ENCODE peak calls at places on chromosome 5, in six cellular contexts. J is AG04450, E is GM12878, L is epithelial cell of esophagus, V is neural progenitor cell, D is left ventricle myocardium inferior. Z is an unnamed sample.

GRCh38 chr5:36839479-36839878 is 37.1 kb upstream of the NIPBL start:
- DNase-seq in D (no peak), V (no peak), J (no peak), E (no peak), L (no peak), Z (no peak)

GRCh38 chr5:55997742-55998351 is 3.1 kb upstream of the IL6ST start:
- DNase-seq in V (no peak), D (no peak), J (no peak), L (peak), E (no peak), Z (no peak)

GRCh38 chr5:136203303-136203922 is 10.5 kb upstream of the SMIM32 start:
- DNase-seq in D (no peak), V (no peak), E (no peak), J (no peak), L (no peak), Z (no peak)

GRCh38 chr5:128469924-128470323 is 68.1 kb downstream of the FBN2 start:
- DNase-seq in D (no peak), E (no peak), L (no peak), J (no peak), V (no peak), Z (peak)

GRCh38 chr5:134020188-134020587 is 15.4 kb upstream of the VDAC1 start:
- DNase-seq in L (peak), V (no peak), J (no peak), D (no peak), E (no peak), Z (no peak)

GRCh38 chr5:169300468-169301385 is at the start of gene SLIT3:
- DNase-seq in V (peak), L (peak), E (no peak), D (peak), J (no peak), Z (peak)

GRCh38 chr5:132510076-132510475 is 19.5 kb upstream of the IRF1 start:
- DNase-seq in D (no peak), J (peak), V (no peak), E (no peak), L (peak), Z (peak)

GRCh38 chr5:67003373-67003905 is 193.2 kb downstream of the CD180 start:
- DNase-seq in V (no peak), D (no peak), E (no peak), J (no peak), L (no peak), Z (no peak)

GRCh38 chr5:116815081-116815480 is 240.5 kb upstream of the SEMA6A start:
- DNase-seq in L (no peak), E (no peak), J (no peak), V (no peak), D (no peak), Z (no peak)

GRCh38 chr5:172235132-172235780 is 41.3 kb downstream of the EFCAB9 start:
- DNase-seq in V (no peak), E (peak), J (no peak), D (no peak), L (no peak), Z (peak)

GRCh38 chr5:34930527-34930844 is 1.1 kb downstream of the DNAJC21 start:
- DNase-seq in D (no peak), V (no peak), E (no peak), L (peak), J (no peak), Z (peak)

GRCh38 chr5:111829701-111830100 is 72.7 kb upstream of the NREP start:
- DNase-seq in J (peak), E (no peak), L (peak), D (no peak), V (no peak), Z (peak)

GRCh38 chr5:128984480-128984879 is 19.2 kb downstream of the SLC27A6 start:
- DNase-seq in V (no peak), J (no peak), L (no peak), D (no peak), E (no peak), Z (no peak)

GRCh38 chr5:38645508-38645907 is 89.1 kb upstream of the LIFR start:
- DNase-seq in L (no peak), D (peak), J (no peak), V (no peak), E (no peak), Z (peak)

GRCh38 chr5:141182248-141182647 is at the start of gene PCDHB16:
- DNase-seq in D (no peak), L (no peak), J (no peak), E (no peak), V (peak), Z (peak)

GRCh38 chr5:153496835-153497234 is 6.4 kb downstream of the GRIA1 start:
- DNase-seq in E (no peak), V (peak), D (no peak), J (no peak), L (peak), Z (peak)

GRCh38 chr5:155872801-155873200 is 454.2 kb upstream of the SGCD start:
- DNase-seq in D (no peak), J (no peak), L (peak), E (no peak), V (no peak), Z (no peak)

GRCh38 chr5:179596421-179596820 is 27.1 kb downstream of the HNRNPH1 start:
- DNase-seq in V (no peak), E (no peak), J (no peak), D (no peak), L (no peak), Z (no peak)

GRCh38 chr5:136036293-136036911 is 7.6 kb downstream of the TGFBI start:
- DNase-seq in E (no peak), L (no peak), D (no peak), V (no peak), J (no peak), Z (no peak)

GRCh38 chr5:116525680-116526079 is 48.9 kb downstream of the SEMA6A start:
- DNase-seq in J (no peak), L (no peak), V (no peak), E (no peak), D (no peak), Z (no peak)

GRCh38 chr5:176154821-176155220 is 83.4 kb upstream of the SIMC1 start:
- DNase-seq in V (no peak), J (no peak), L (no peak), E (no peak), D (no peak), Z (no peak)

GRCh38 chr5:151745071-151745705 is 13.2 kb downstream of the ATOX1 start:
- DNase-seq in V (no peak), L (peak), E (peak), J (peak), D (peak), Z (peak)

GRCh38 chr5:27830551-27830950 is 792.2 kb upstream of the CDH9 start:
- DNase-seq in D (no peak), V (no peak), L (peak), E (no peak), J (no peak), Z (peak)

GRCh38 chr5:52961238-52961637 is 27.9 kb upstream of the ITGA2 start:
- DNase-seq in V (no peak), L (peak), E (no peak), D (no peak), J (no peak), Z (no peak)

DNA sequence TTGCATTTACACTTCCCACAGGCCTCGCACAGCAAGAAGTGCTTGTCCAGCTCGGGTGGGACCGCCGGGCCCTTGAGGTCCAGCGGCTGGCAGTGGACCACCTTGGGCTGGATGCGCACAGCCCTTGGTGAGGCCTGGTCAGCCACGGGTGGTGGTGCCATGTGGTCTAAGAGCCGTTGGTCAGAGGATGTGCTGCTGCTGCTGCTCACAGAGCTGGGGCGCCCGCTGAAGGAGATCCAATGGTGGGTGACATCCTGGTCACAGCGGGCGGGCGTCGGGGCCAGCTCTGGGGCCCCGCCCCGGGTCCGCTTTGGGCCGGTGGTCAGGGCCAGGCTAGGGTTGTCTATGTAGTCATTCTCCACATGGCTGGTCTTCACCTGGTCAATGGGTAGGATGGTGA is 10.2 kb downstream of the SPRY4 start:
- DNase-seq in L (no peak), V (no peak), D (no peak), J (no peak), E (no peak), Z (no peak)
- TF ChIP-seq CTCF in L (no peak), V (no peak), D (no peak), J (no peak), E (no peak), Z (no peak)

DNA sequence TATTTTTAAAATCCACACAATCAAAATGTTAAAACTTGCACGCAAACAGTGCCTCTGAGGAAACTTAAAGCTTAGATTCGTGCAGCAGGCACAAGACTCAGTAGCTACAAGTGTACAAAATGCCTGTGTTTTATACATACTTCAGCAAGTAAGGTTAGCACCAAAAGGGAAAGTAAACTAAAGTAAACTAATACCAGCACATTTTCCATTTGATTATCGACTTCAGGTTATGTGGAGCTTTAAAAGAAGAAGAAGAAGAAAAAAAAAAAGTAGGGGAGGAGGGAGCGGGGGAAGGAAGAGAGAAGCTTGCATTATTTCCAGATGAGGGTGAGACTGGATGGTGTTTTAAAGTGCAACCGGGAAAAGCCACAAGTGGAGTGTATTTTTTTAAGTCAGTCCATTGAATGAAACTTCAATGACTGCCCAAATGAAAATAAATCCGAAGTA is 583 bp upstream of the ADAMTS6 start:
- DNase-seq in E (no peak), V (peak), J (no peak), L (peak), D (no peak), Z (peak)
- H3K4me3 ChIP-seq in E (peak), V (peak), J (peak), L (peak), D (peak), Z (peak)

GRCh38 chr5:79333852-79334557 is 98.1 kb downstream of the JMY start:
- DNase-seq in J (no peak), D (no peak), L (no peak), V (peak), E (no peak), Z (no peak)
- TF ChIP-seq CTCF in J (peak), D (no peak), L (no peak), V (peak), E (no peak), Z (no peak)

GRCh38 chr5:2556375-2556966 is 195.0 kb downstream of the IRX2 start:
- DNase-seq in E (no peak), D (no peak), V (no peak), L (no peak), J (no peak), Z (no peak)
- H3K4me3 ChIP-seq in E (no peak), D (no peak), V (no peak), L (no peak), J (no peak), Z (no peak)

GRCh38 chr5:87940775-87941174 is 327.9 kb downstream of the TMEM161B start:
- DNase-seq in J (no peak), L (no peak), E (no peak), V (no peak), D (no peak), Z (no peak)
- TF ChIP-seq CTCF in J (no peak), L (no peak), E (no peak), V (no peak), D (no peak), Z (no peak)

GRCh38 chr5:147040856-147041255 is 162.3 kb upstream of the PPP2R2B start:
- DNase-seq in J (no peak), L (no peak), E (no peak), D (no peak), V (no peak), Z (no peak)
- H3K4me3 ChIP-seq in J (no peak), L (no peak), E (no peak), D (no peak), V (no peak), Z (no peak)

DNA sequence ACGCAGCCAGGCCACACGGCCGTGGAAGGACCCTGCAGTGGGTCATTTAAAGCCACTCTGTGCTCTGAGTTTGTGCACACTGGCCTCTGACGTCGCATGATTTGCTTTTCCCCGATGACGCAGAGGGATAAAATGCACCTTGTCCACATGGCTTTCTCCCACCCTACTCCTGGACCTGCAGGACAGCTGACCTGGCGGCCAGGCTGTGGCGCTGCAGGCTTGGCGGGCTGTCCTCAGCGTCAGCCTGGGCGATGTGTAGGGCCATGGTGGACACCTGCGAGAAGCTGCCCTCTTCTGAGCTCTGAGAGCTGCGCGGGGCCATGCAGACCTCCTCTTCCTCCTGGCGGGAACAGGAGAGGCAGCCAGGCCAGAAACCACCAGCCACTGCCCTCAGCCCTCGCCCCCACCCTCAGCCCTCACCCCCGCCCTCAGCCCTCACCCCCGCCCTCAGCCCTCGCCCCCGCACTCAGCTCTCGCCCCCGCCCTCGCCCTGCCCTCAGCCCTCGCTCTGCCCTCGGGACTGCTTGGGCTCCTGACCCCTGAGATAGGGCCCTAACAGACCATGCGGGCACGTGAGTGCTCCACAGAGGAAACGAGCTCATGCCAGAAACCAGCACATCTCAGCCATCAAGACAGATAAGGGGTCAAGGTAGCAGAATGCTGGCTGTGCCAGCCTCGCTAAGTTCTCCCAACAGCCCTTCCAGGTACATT is 20.0 kb upstream of the SCGB3A1 start:
- DNase-seq in L (no peak), D (no peak), V (peak), J (no peak), E (no peak), Z (no peak)
- TF ChIP-seq CTCF in L (no peak), D (no peak), V (peak), J (no peak), E (no peak), Z (no peak)

GRCh38 chr5:42595597-42595996 is 161.0 kb upstream of the CCDC152 start:
- DNase-seq in E (no peak), L (no peak), V (no peak), J (no peak), D (no peak), Z (no peak)

GRCh38 chr5:42598311-42598710 is 158.3 kb upstream of the CCDC152 start:
- DNase-seq in D (no peak), J (no peak), E (no peak), V (no peak), L (peak), Z (no peak)

GRCh38 chr5:42596817-42597216 is 159.8 kb upstream of the CCDC152 start:
- DNase-seq in V (no peak), L (peak), D (no peak), E (no peak), J (no peak), Z (no peak)

GRCh38 chr5:42599106-42599505 is 157.5 kb upstream of the CCDC152 start:
- DNase-seq in D (no peak), E (no peak), J (no peak), L (no peak), V (no peak), Z (no peak)

GRCh38 chr5:42597318-42597937 is 159.2 kb upstream of the CCDC152 start:
- DNase-seq in J (no peak), L (no peak), E (no peak), V (no peak), D (no peak), Z (no peak)
- H3K4me3 ChIP-seq in J (no peak), L (no peak), E (no peak), V (no peak), D (no peak), Z (no peak)

GRCh38 chr5:96654209-96654608 is 8.0 kb upstream of the CAST start:
- DNase-seq in L (no peak), V (no peak), D (no peak), J (no peak), E (no peak), Z (no peak)

GRCh38 chr5:96652769-96653455 is 9.3 kb upstream of the CAST start:
- DNase-seq in V (no peak), E (no peak), L (peak), D (no peak), J (no peak), Z (no peak)

GRCh38 chr5:96649938-96650540 is 12.1 kb upstream of the CAST start:
- DNase-seq in E (no peak), L (peak), J (no peak), V (no peak), D (no peak), Z (no peak)

GRCh38 chr5:96651047-96651446 is 11.1 kb upstream of the CAST start:
- DNase-seq in V (no peak), D (no peak), E (no peak), J (no peak), L (no peak), Z (no peak)

DNA sequence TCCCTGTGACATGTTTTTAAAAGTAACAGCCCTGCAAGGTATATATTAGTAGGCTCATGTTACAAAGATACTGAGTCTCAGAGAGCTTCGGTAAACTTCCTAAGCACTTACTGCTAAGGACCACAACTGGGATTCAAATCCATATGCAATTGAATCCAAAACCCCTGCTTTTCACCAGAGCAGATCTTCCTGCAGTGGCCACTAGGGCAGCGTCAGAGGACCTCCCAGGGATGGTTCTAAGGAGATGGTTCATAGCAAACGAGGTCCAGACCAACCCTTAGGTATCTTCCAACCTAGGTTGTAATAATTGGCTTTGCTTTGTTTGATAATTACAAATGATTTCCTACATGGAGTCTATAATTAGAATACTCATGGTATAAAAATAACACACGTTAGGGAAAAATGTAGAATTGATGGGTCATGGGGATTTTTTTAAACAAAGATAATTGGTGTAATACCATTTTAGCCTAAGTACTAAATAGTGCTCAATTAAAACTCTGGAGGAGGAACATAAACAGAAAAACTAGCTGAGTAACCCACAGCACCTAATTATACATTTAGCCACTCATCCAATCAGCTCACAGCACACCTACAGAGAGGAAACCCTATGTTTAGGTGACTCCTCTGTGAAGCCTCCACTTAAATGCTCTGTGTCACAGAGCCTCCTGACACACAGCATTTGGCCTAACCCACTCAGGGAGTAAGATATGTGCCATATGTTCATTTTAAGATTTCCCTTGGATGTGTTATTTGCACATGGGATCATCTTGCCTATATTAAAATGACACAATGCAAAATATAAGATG is 10.0 kb upstream of the CAST start:
- DNase-seq in J (no peak), V (no peak), D (no peak), L (no peak), E (no peak), Z (no peak)
- TF ChIP-seq CTCF in J (peak), V (peak), D (peak), L (peak), E (peak), Z (peak)

DNA sequence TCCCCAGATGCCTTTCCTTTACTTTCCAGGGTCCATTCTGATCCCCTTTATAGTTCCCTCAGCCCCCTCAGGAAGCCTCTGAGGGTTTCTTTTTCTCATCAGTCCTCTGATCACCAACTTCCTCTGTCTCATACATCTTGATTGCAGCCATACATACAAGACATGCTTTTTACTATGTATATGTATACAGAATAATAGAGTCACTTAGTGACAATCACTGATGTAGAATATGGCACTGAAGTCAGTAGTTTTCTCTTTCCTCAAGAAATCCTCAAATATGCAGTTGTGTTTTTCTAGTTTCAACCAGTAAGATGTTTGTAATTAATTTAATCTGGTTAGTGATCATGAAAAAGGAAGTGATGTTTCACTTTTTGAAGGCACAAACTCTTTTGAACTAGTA is 364.1 kb downstream of the MAN2A1 start:
- DNase-seq in J (no peak), E (no peak), L (no peak), V (no peak), D (no peak), Z (no peak)
- H3K4me3 ChIP-seq in J (no peak), E (no peak), L (no peak), V (no peak), D (no peak), Z (no peak)

Z was measured in fibroblast of pulmonary artery.